ENCODE peak calls at places on chromosomes 13 and 19, in seven cellular contexts. K is gastrocnemius medialis, O is fibroblast of lung, L is lower lobe of right lung, X is mammary epithelial cell, G is substantia nigra, W is heart right ventricle. P is an unnamed sample.

GRCh38 chr19:47680858-47681332 is 32.3 kb upstream of the EHD2 start:
- DNase-seq in K (no peak), O (no peak), L (no peak), X (no peak), G (no peak), W (no peak), P (no peak)

GRCh38 chr13:31885994-31886393 is 145.6 kb upstream of the FRY start:
- DNase-seq in K (no peak), O (peak; percentile 28), L (no peak), X (no peak), G (no peak), W (peak; percentile 45), P (no peak)

GRCh38 chr19:1364070-1364719 is 19.5 kb upstream of the NDUFS7 start:
- DNase-seq in K (no peak), O (no peak), L (no peak), X (no peak), G (no peak), W (no peak), P (no peak)

GRCh38 chr19:18932216-18932841 is 8.7 kb downstream of the HOMER3 start:
- DNase-seq in K (peak; percentile 69), O (peak; percentile 35), L (peak; percentile 88), X (no peak), G (peak; percentile 10), W (peak; percentile 69), P (peak; percentile 8)

GRCh38 chr19:33175886-33176669 is 18.1 kb upstream of the LRP3 start:
- DNase-seq in K (no peak), O (peak; percentile 44), L (no peak), X (peak; percentile 9), G (no peak), W (no peak), P (no peak)

GRCh38 chr19:40737102-40737644 is 13.1 kb downstream of the ACTMAP start:
- DNase-seq in K (no peak), O (no peak), L (no peak), X (no peak), G (no peak), W (peak; percentile 35), P (no peak)

GRCh38 chr13:106401081-106401480 is 134.4 kb downstream of the EFNB2 start:
- DNase-seq in K (no peak), O (no peak), L (no peak), X (no peak), G (no peak), W (no peak), P (no peak)

GRCh38 chr13:99657848-99658265 is 156.6 kb downstream of the TM9SF2 start:
- DNase-seq in K (no peak), O (peak; percentile 46), L (peak; percentile 48), X (no peak), G (no peak), W (peak; percentile 21), P (no peak)

GRCh38 chr19:41871573-41872383 is 5.3 kb upstream of the CD79A start:
- DNase-seq in K (no peak), O (no peak), L (peak; percentile 62), X (no peak), G (peak; percentile 6), W (peak; percentile 37), P (no peak)

GRCh38 chr13:38763446-38764381 is 76.8 kb downstream of the FREM2 start:
- DNase-seq in K (no peak), O (peak; percentile 38), L (no peak), X (peak; percentile 23), G (no peak), W (no peak), P (no peak)

GRCh38 chr19:38617283-38617763 is 430 bp downstream of the MAP4K1 start:
- DNase-seq in K (no peak), O (no peak), L (no peak), X (no peak), G (no peak), W (no peak), P (no peak)

GRCh38 chr19:6593651-6594416 is 2.9 kb upstream of the CD70 start:
- DNase-seq in K (no peak), O (no peak), L (no peak), X (no peak), G (no peak), W (no peak), P (no peak)

GRCh38 chr19:13860679-13861391 is 16.1 kb upstream of the NANOS3 start:
- DNase-seq in K (no peak), O (no peak), L (no peak), X (no peak), G (no peak), W (no peak), P (no peak)

GRCh38 chr19:31389874-31390273 is 40.6 kb upstream of the TSHZ3 start:
- DNase-seq in K (no peak), O (no peak), L (no peak), X (no peak), G (no peak), W (no peak), P (no peak)

GRCh38 chr13:59391696-59392095 is 772.0 kb downstream of the DIAPH3 start:
- DNase-seq in K (no peak), O (peak; percentile 56), L (no peak), X (peak; percentile 44), G (no peak), W (peak; percentile 85), P (peak; percentile 36)

GRCh38 chr19:45848922-45849321 is 14.0 kb downstream of the SYMPK start:
- DNase-seq in K (no peak), O (no peak), L (no peak), X (no peak), G (no peak), W (no peak), P (no peak)

GRCh38 chr13:27440408-27440807 is 10.0 kb downstream of the MTIF3 start:
- DNase-seq in K (no peak), O (no peak), L (no peak), X (no peak), G (no peak), W (no peak), P (no peak)

GRCh38 chr13:50149932-50150331 is 134.7 kb downstream of the KCNRG start:
- DNase-seq in K (no peak), O (no peak), L (no peak), X (no peak), G (no peak), W (peak; percentile 88), P (no peak)

GRCh38 chr19:30086220-30086619 is 144.2 kb downstream of the URI1 start:
- DNase-seq in K (no peak), O (no peak), L (no peak), X (no peak), G (no peak), W (no peak), P (no peak)

GRCh38 chr13:51815848-51816247 is 11.9 kb upstream of the DHRS12 start:
- DNase-seq in K (no peak), O (no peak), L (no peak), X (no peak), G (no peak), W (no peak), P (no peak)

GRCh38 chr13:51816604-51817254 is 12.8 kb upstream of the DHRS12 start:
- DNase-seq in K (no peak), O (no peak), L (no peak), X (peak; percentile 76), G (no peak), W (no peak), P (no peak)

GRCh38 chr13:51814071-51814470 is 10.1 kb upstream of the DHRS12 start:
- DNase-seq in K (no peak), O (no peak), L (no peak), X (no peak), G (no peak), W (no peak), P (no peak)

GRCh38 chr13:51817717-51818116 is 13.8 kb upstream of the DHRS12 start:
- DNase-seq in K (no peak), O (no peak), L (no peak), X (no peak), G (no peak), W (no peak), P (no peak)

GRCh38 chr13:51814825-51815650 is 11.1 kb upstream of the DHRS12 start:
- DNase-seq in K (peak; percentile 51), O (peak; percentile 28), L (no peak), X (peak; percentile 67), G (no peak), W (peak; percentile 66), P (no peak)
- H3K27ac ChIP-seq in K (no peak overlapping the region), O (no peak overlapping the region), L (no peak overlapping the region), X (no peak overlapping the region), G (no peak overlapping the region), W (peak overlapping the region; percentile 33), P (no peak overlapping the region)

GRCh38 chr13:90532861-90533260 is 814.6 kb upstream of the MIR17HG start:
- DNase-seq in K (no peak), O (no peak), L (no peak), X (no peak), G (no peak), W (no peak), P (no peak)
- H3K27ac ChIP-seq in K (no peak overlapping the region), O (no peak overlapping the region), L (no peak overlapping the region), X (no peak overlapping the region), G (no peak overlapping the region), W (no peak overlapping the region), P (no peak overlapping the region)

DNA sequence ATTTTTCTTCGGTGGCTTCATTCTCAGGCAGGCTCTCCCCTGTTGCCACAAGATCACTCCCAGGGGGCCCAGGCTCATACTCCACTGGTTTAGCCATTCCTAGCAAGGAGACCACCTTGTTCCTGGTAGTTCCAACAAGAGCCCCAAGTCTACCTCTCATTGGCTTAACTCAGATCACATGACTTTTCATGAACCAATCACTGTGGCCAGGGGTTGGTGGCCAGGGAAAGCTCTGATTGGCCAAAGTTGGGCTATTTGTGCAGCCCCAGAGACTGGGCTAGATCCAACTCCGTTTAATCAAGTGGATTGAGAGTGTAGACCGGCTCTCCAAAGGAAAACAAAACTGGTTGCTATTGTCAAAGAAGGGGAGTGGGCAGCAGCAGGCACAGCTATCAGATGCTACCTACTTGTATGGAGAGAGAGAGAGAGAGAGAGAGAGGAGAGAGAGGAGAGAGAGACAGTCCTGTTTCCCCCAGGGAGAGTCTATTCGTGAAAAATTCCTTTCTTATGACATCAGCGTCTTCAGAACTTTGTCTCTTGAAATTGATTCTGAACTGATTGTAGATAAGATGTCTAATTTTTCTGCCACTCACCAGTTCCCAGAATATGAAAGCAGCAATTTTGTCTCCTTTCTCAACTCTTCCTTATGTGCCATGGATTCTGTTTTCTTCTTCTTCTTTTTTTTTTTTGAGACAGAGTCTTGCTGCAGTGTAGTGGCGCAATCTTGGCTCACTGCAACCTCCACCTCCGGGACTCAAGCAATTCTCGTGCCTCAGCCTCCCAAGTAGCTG is 5.9 kb downstream of the CEACAM19 start:
- DNase-seq in K (no peak), O (peak; percentile 77), L (no peak), X (peak; percentile 55), G (no peak), W (no peak), P (no peak)
- H3K27ac ChIP-seq in K (no peak overlapping the region), O (peak overlapping the region; percentile 4), L (no peak overlapping the region), X (no peak overlapping the region), G (no peak overlapping the region), W (no peak overlapping the region), P (no peak overlapping the region)

DNA sequence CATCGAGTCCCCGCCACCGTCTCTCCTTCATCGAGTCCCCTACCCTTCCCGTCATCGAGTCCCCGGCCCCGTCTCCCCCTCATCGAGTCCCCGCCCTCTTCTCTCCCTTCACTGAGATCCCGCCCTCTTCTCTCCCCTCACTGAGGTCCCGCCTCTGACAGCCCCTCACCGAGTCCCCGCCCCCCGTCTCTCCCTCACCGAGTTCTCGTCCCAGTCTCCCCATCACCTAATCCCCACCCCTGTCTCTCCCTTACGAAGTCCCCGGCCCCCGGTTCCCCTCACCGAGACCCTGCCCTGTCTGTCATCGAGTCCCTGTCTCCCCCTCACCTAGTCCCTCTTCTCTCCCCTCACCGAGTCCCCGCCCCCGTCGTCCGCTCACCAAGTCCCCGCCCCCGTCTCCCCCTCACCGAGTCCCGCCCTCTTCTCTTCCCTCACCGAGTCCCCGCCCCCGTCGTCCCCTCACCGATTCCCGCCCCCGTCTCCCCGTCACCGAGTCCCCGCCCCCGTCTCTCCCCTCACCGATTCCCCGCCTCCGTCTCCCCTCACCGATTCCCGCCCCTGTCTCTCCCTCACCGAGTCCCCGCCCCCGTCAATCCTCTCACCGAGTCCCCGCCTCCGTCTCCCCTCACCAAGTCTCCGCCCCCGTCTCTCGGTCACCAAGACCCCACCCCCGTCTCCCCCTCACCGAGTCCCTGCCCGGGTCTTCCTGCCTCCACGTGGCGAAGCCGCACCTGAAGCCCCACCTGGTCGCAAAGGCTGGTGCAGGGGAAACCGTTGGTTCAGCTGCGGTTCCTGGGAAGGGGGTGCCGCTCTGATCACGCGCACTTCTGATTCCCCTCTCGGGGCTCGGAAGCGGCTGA is 23.9 kb upstream of the ZNF846 start:
- DNase-seq in K (peak; percentile 77), O (peak; percentile 91), L (peak; percentile 96), X (peak; percentile 86), G (peak; percentile 89), W (peak; percentile 95), P (peak; percentile 61)
- H3K27ac ChIP-seq in K (peak overlapping the region; percentile 84), O (peak overlapping the region; percentile 65), L (peak overlapping the region; percentile 88), X (peak overlapping the region; percentile 42), G (peak overlapping the region; percentile 96), W (peak overlapping the region; percentile 88), P (peak overlapping the region; percentile 81)

P was measured in Panc1.